ENCODE peak calls at places on chromosomes 16 and 17, in five cellular contexts. K, I, T, W and H are unnamed samples.
A peak's percentile ranks its signal among the peaks of the same experiment; 100 is the strongest.

GRCh38 chr17:49371178-49371834 is 9.3 kb upstream of the ZNF652 start:
- DNase-seq in K (no peak), I (no peak), T (no peak), W (peak; percentile 23), H (no peak)

GRCh38 chr16:75931043-75931442 is 204.8 kb upstream of the CPHXL start:
- DNase-seq in K (peak; percentile 17), I (no peak), T (no peak), W (no peak), H (no peak)

GRCh38 chr17:17508019-17508535 is 11.9 kb upstream of the RASD1 start:
- DNase-seq in K (no peak), I (no peak), T (no peak), W (no peak), H (no peak)

GRCh38 chr17:62862251-62862650 is 54.1 kb upstream of the MARCHF10 start:
- DNase-seq in K (no peak), I (no peak), T (no peak), W (no peak), H (no peak)

GRCh38 chr17:43151880-43152456 is 19.0 kb upstream of the NBR1 start:
- DNase-seq in K (no peak), I (no peak), T (no peak), W (no peak), H (no peak)

GRCh38 chr17:67717192-67717623 is 528 bp upstream of the NOL11 start:
- DNase-seq in K (no peak), I (no peak), T (no peak), W (no peak), H (no peak)

GRCh38 chr16:79229371-79229770 is 371.2 kb downstream of the MAF start:
- DNase-seq in K (no peak), I (no peak), T (no peak), W (no peak), H (no peak)

GRCh38 chr16:73170587-73170986 is 122.7 kb upstream of the ZFHX3 start:
- DNase-seq in K (no peak), I (no peak), T (peak; percentile 65), W (no peak), H (no peak)

GRCh38 chr17:45228985-45229517 is 7.4 kb downstream of the FMNL1 start:
- DNase-seq in K (peak; percentile 93), I (peak; percentile 69), T (peak; percentile 83), W (no peak), H (no peak)

GRCh38 chr16:22123146-22123545 is 30.8 kb downstream of the VWA3A start:
- DNase-seq in K (no peak), I (no peak), T (no peak), W (no peak), H (no peak)

GRCh38 chr17:77770331-77771105 is 188.0 kb upstream of the TNRC6C start:
- DNase-seq in K (peak; percentile 68), I (no peak), T (no peak), W (no peak), H (no peak)

GRCh38 chr17:43528988-43529814 is 16.9 kb downstream of the ETV4 start:
- DNase-seq in K (no peak), I (no peak), T (no peak), W (no peak), H (no peak)

GRCh38 chr17:67902531-67903231 is 77.4 kb downstream of the BPTF start:
- DNase-seq in K (no peak), I (no peak), T (no peak), W (no peak), H (no peak)

GRCh38 chr17:33498069-33498468 is 205.0 kb upstream of the ASIC2 start:
- DNase-seq in K (no peak), I (no peak), T (no peak), W (no peak), H (no peak)

GRCh38 chr17:29046440-29046839 is 3.5 kb downstream of the PIPOX start:
- DNase-seq in K (no peak), I (no peak), T (no peak), W (no peak), H (no peak)

GRCh38 chr16:10037771-10038170 is 144.5 kb downstream of the GRIN2A start:
- DNase-seq in K (peak; percentile 50), I (no peak), T (no peak), W (no peak), H (no peak)

GRCh38 chr16:83946781-83947566 is 6.1 kb upstream of the OSGIN1 start:
- DNase-seq in K (no peak), I (no peak), T (no peak), W (no peak), H (no peak)

GRCh38 chr17:44979426-44980273 is 11.5 kb upstream of the C1QL1 start:
- DNase-seq in K (no peak), I (no peak), T (no peak), W (no peak), H (no peak)

GRCh38 chr16:23929237-23929636 is 93.5 kb downstream of the PRKCB start:
- DNase-seq in K (no peak), I (no peak), T (no peak), W (no peak), H (no peak)

GRCh38 chr17:11908711-11909146 is 88.5 kb downstream of the ZNF18 start:
- DNase-seq in K (no peak), I (no peak), T (no peak), W (no peak), H (no peak)

GRCh38 chr16:83689385-83689831 is 118.4 kb upstream of the HSBP1 start:
- DNase-seq in K (peak; percentile 94), I (no peak), T (no peak), W (no peak), H (peak; percentile 58)

GRCh38 chr17:19558946-19559345 is 25.3 kb downstream of the SLC47A1 start:
- DNase-seq in K (peak; percentile 59), I (no peak), T (no peak), W (no peak), H (no peak)

GRCh38 chr16:70778901-70779309 is 22.1 kb downstream of the VAC14 start:
- DNase-seq in K (peak; percentile 95), I (no peak), T (peak; percentile 88), W (no peak), H (peak; percentile 37)

GRCh38 chr17:50213026-50214015 is 11.9 kb upstream of the COL1A1 start:
- DNase-seq in K (peak; percentile 19), I (no peak), T (no peak), W (no peak), H (no peak)

GRCh38 chr17:7435676-7436555 is 681 bp downstream of the TMEM102 start:
- DNase-seq in K (no peak), I (peak; percentile 23), T (peak; percentile 77), W (peak; percentile 15), H (no peak)

GRCh38 chr17:75922963-75923874 is 17.6 kb downstream of the FBF1 start:
- DNase-seq in K (no peak), I (no peak), T (no peak), W (no peak), H (no peak)

GRCh38 chr17:65850486-65850885 is 289.0 kb upstream of the AXIN2 start:
- DNase-seq in K (peak; percentile 52), I (no peak), T (no peak), W (no peak), H (no peak)

GRCh38 chr16:2960183-2961010 is 3.7 kb upstream of the KREMEN2 start:
- DNase-seq in K (no peak), I (no peak), T (no peak), W (no peak), H (no peak)

GRCh38 chr17:41680426-41681040 is 8.2 kb upstream of the EIF1 start:
- DNase-seq in K (no peak), I (no peak), T (no peak), W (no peak), H (peak; percentile 96)

GRCh38 chr17:63911657-63912100 is 621 bp upstream of the CSHL1 start:
- DNase-seq in K (peak; percentile 22), I (peak; percentile 40), T (peak; percentile 69), W (no peak), H (peak; percentile 19)

GRCh38 chr16:19095699-19096098 is 18.1 kb upstream of the ITPRIPL2 start:
- DNase-seq in K (no peak), I (no peak), T (no peak), W (no peak), H (no peak)

GRCh38 chr16:5205394-5206040 is 107.9 kb upstream of the EEF2KMT start:
- DNase-seq in K (no peak), I (no peak), T (no peak), W (no peak), H (no peak)

GRCh38 chr16:56041556-56042140 is 149.6 kb upstream of the GNAO1 start:
- DNase-seq in K (no peak), I (no peak), T (peak; percentile 65), W (peak; percentile 65), H (peak; percentile 75)

GRCh38 chr16:67241008-67241900 is 6.0 kb downstream of the FHOD1 start:
- DNase-seq in K (peak; percentile 70), I (no peak), T (peak; percentile 90), W (no peak), H (no peak)